ENCODE peak calls at places on chromosomes 16 and 17, in six cellular contexts. I is lower lobe of right lung; F is iPS-NIHi11; Z is left colon; W is activated CD8-positive, alpha-beta T cell treated with anti-CD3 and anti-CD28 coated beads, Interleukin-2, amount 10 ng/mL, durations not matched to agents 7 days and 5 days; S is PC-9. M is an unnamed sample.

GRCh38 chr16:47712276-47713224 is 251.4 kb downstream of the PHKB start:
- DNase-seq in I (peak), F (no peak), Z (no peak), W (no peak), S (no peak), M (no peak)

GRCh38 chr17:58382885-58383248 is 30.9 kb upstream of the SUPT4H1 start:
- DNase-seq in I (no peak), F (no peak), Z (peak), W (no peak), S (no peak), M (no peak)

GRCh38 chr17:38743556-38744171 is 4.5 kb downstream of the PCGF2 start:
- DNase-seq in I (no peak), F (peak), Z (peak), W (no peak), S (no peak), M (no peak)

GRCh38 chr16:71865173-71865863 is 18.7 kb downstream of the ZNF821 start:
- DNase-seq in I (no peak), F (no peak), Z (no peak), W (no peak), S (no peak), M (no peak)

GRCh38 chr16:19488213-19488640 is 33.7 kb downstream of the GDE1 start:
- DNase-seq in I (no peak), F (peak), Z (peak), W (no peak), S (no peak), M (no peak)

GRCh38 chr17:61203765-61204164 is 195.9 kb upstream of the TBX2 start:
- DNase-seq in I (peak), F (no peak), Z (no peak), W (no peak), S (no peak), M (no peak)

GRCh38 chr16:78505544-78506371 is 406.3 kb downstream of the WWOX start:
- DNase-seq in I (peak), F (peak), Z (peak), W (no peak), S (no peak), M (no peak)

GRCh38 chr17:61425682-61426481 is 26.2 kb downstream of the TBX2 start:
- DNase-seq in I (no peak), F (no peak), Z (no peak), W (no peak), S (peak), M (no peak)

GRCh38 chr17:19317359-19318095 is 45.0 kb downstream of the B9D1 start:
- DNase-seq in I (peak), F (peak), Z (peak), W (no peak), S (peak), M (peak)

GRCh38 chr17:82424001-82424862 is 5.8 kb upstream of the OGFOD3 start:
- DNase-seq in I (no peak), F (peak), Z (peak), W (peak), S (peak), M (peak)

GRCh38 chr16:56933828-56934598 is 2.1 kb downstream of the HERPUD1 start:
- DNase-seq in I (no peak), F (no peak), Z (no peak), W (no peak), S (no peak), M (no peak)

GRCh38 chr17:67606896-67607604 is 110.7 kb upstream of the NOL11 start:
- DNase-seq in I (no peak), F (no peak), Z (no peak), W (no peak), S (no peak), M (no peak)

GRCh38 chr17:35368086-35368824 is 5.2 kb downstream of the SLFN11 start:
- DNase-seq in I (no peak), F (no peak), Z (no peak), W (peak), S (no peak), M (no peak)

GRCh38 chr16:2963611-2964415 is at the start of gene KREMEN2:
- DNase-seq in I (peak), F (peak), Z (peak), W (no peak), S (peak), M (peak)

GRCh38 chr17:76523084-76524037 is 14.1 kb downstream of the CYGB start:
- DNase-seq in I (peak), F (peak), Z (peak), W (peak), S (peak), M (peak)

GRCh38 chr17:9668532-9668931 is 23.2 kb downstream of the USP43 start:
- DNase-seq in I (no peak), F (no peak), Z (no peak), W (no peak), S (peak), M (no peak)

GRCh38 chr16:66964049-66964448 is 3.0 kb downstream of the CES3 start:
- DNase-seq in I (no peak), F (no peak), Z (no peak), W (no peak), S (no peak), M (no peak)

GRCh38 chr16:66746682-66747081 is 4.7 kb downstream of the DYNC1LI2 start:
- DNase-seq in I (peak), F (no peak), Z (no peak), W (peak), S (no peak), M (no peak)

GRCh38 chr17:17812211-17813054 is 24.4 kb downstream of the SREBF1 start:
- DNase-seq in I (peak), F (peak), Z (peak), W (peak), S (peak), M (peak)

M was measured in adipocyte.